ENCODE peak calls at places on chromosomes 6 and 20, in ten cellular contexts. X is MCF 10A, N is NB4, S is GM12865, I is GM23338, H is BJ, U is fibroblast of lung, K is HCT116, E is left ventricle myocardium inferior, P is fibroblast of pulmonary artery. W is an unnamed sample.

GRCh38 chr6:107315116-107315515 is 144.2 kb downstream of the PDSS2 start:
- DNase-seq in X (no peak), N (no peak), S (no peak), I (no peak), H (no peak), U (no peak), K (no peak), E (no peak), P (no peak), W (no peak)

GRCh38 chr6:111423960-111424846 is 58.8 kb downstream of the REV3L start:
- DNase-seq in X (peak), N (no peak), S (no peak), I (no peak), H (no peak), U (peak), K (no peak), E (peak), P (peak), W (peak)

GRCh38 chr6:112839525-112839961 is 492.4 kb downstream of the RFPL4B start:
- DNase-seq in X (peak), N (no peak), S (no peak), I (no peak), H (peak), U (peak), K (no peak), E (no peak), P (peak), W (peak)

GRCh38 chr20:44388466-44389023 is 33.0 kb downstream of the HNF4A start:
- DNase-seq in X (peak), N (peak), S (peak), I (peak), H (no peak), U (peak), K (peak), E (peak), P (peak), W (peak)

GRCh38 chr20:688809-689208 is 13.2 kb upstream of the SCRT2 start:
- DNase-seq in X (no peak), N (no peak), S (no peak), I (peak), H (no peak), U (peak), K (no peak), E (no peak), P (no peak), W (no peak)

GRCh38 chr6:74879234-74879633 is 326.6 kb downstream of the COL12A1 start:
- DNase-seq in X (peak), N (no peak), S (no peak), I (no peak), H (peak), U (peak), K (no peak), E (no peak), P (peak), W (peak)

GRCh38 chr6:158962371-158962770 is 37.6 kb downstream of the RSPH3 start:
- DNase-seq in X (no peak), N (no peak), S (no peak), I (no peak), H (peak), U (no peak), K (no peak), E (no peak), P (no peak), W (no peak)

GRCh38 chr20:4812641-4813075 is 90.9 kb downstream of the PRND start:
- DNase-seq in X (no peak), N (peak), S (peak), I (no peak), H (no peak), U (no peak), K (no peak), E (no peak), P (no peak), W (no peak)

GRCh38 chr6:156776470-156776840 is 723 bp upstream of the ARID1B start:
- DNase-seq in X (peak), N (peak), S (peak), I (no peak), H (no peak), U (peak), K (no peak), E (no peak), P (peak), W (peak)

GRCh38 chr20:4812216-4812615 is 90.5 kb downstream of the PRND start:
- DNase-seq in X (no peak), N (no peak), S (no peak), I (no peak), H (no peak), U (no peak), K (no peak), E (no peak), P (no peak), W (no peak)

GRCh38 chr6:46289865-46290264 is 119.1 kb upstream of the ENPP5 start:
- DNase-seq in X (no peak), N (no peak), S (no peak), I (no peak), H (no peak), U (no peak), K (no peak), E (no peak), P (no peak), W (no peak)

GRCh38 chr6:151763938-151764680 is 43.4 kb upstream of the ESR1 start:
- DNase-seq in X (peak), N (peak), S (peak), I (peak), H (no peak), U (peak), K (peak), E (peak), P (peak), W (peak)

GRCh38 chr6:97669191-97669651 is 386.2 kb upstream of the MMS22L start:
- DNase-seq in X (no peak), N (no peak), S (peak), I (peak), H (no peak), U (peak), K (no peak), E (peak), P (no peak), W (no peak)

GRCh38 chr20:59568509-59569024 is 35.8 kb upstream of the PHACTR3 start:
- DNase-seq in X (no peak), N (peak), S (no peak), I (no peak), H (no peak), U (no peak), K (no peak), E (no peak), P (no peak), W (no peak)

GRCh38 chr6:41182069-41183034 is 18.6 kb downstream of the TREML2 start:
- DNase-seq in X (peak), N (peak), S (peak), I (peak), H (no peak), U (peak), K (peak), E (no peak), P (peak), W (peak)

GRCh38 chr6:159679091-159680077 is 13.7 kb downstream of the SOD2 start:
- DNase-seq in X (no peak), N (no peak), S (no peak), I (no peak), H (no peak), U (peak), K (no peak), E (no peak), P (no peak), W (peak)

GRCh38 chr6:86629123-86629522 is 308.2 kb upstream of the HTR1E start:
- DNase-seq in X (no peak), N (no peak), S (no peak), I (peak), H (no peak), U (no peak), K (no peak), E (no peak), P (no peak), W (no peak)

GRCh38 chr6:162942860-162943259 is 215.1 kb downstream of the PACRG start:
- DNase-seq in X (peak), N (no peak), S (no peak), I (no peak), H (peak), U (peak), K (no peak), E (no peak), P (peak), W (peak)

GRCh38 chr6:15678514-15678913 is 15.7 kb upstream of the DTNBP1 start:
- DNase-seq in X (no peak), N (no peak), S (no peak), I (no peak), H (no peak), U (no peak), K (no peak), E (no peak), P (no peak), W (no peak)

GRCh38 chr6:137787016-137787415 is 80.0 kb upstream of the TNFAIP3 start:
- DNase-seq in X (no peak), N (no peak), S (no peak), I (no peak), H (peak), U (no peak), K (no peak), E (no peak), P (no peak), W (no peak)

GRCh38 chr6:12371641-12372146 is 81.5 kb downstream of the EDN1 start:
- DNase-seq in X (peak), N (peak), S (no peak), I (no peak), H (no peak), U (peak), K (no peak), E (no peak), P (peak), W (peak)

GRCh38 chr6:151209071-151209831 is 30.5 kb upstream of the AKAP12 start:
- DNase-seq in X (peak), N (no peak), S (no peak), I (no peak), H (no peak), U (peak), K (peak), E (no peak), P (peak), W (no peak)

GRCh38 chr6:146700078-146700686 is 101.4 kb downstream of the ADGB start:
- DNase-seq in X (peak), N (peak), S (peak), I (peak), H (peak), U (peak), K (peak), E (peak), P (peak), W (peak)

GRCh38 chr6:121086876-121087275 is 247.4 kb downstream of the TBC1D32 start:
- DNase-seq in X (no peak), N (no peak), S (no peak), I (no peak), H (no peak), U (peak), K (no peak), E (no peak), P (peak), W (no peak)

GRCh38 chr20:61933951-61934715 is 131.5 kb downstream of the TAF4 start:
- DNase-seq in X (no peak), N (no peak), S (no peak), I (peak), H (no peak), U (no peak), K (no peak), E (peak), P (no peak), W (no peak)

GRCh38 chr6:129432738-129433137 is 277.2 kb downstream of the ARHGAP18 start:
- DNase-seq in X (peak), N (no peak), S (no peak), I (peak), H (no peak), U (no peak), K (peak), E (no peak), P (no peak), W (no peak)

GRCh38 chr20:266213-266603 is 8.7 kb downstream of the DEFB132 start:
- DNase-seq in X (no peak), N (no peak), S (no peak), I (no peak), H (no peak), U (no peak), K (no peak), E (no peak), P (no peak), W (no peak)

GRCh38 chr20:41738584-41739193 is 120.5 kb upstream of the CHD6 start:
- DNase-seq in X (peak), N (peak), S (peak), I (peak), H (no peak), U (peak), K (peak), E (peak), P (peak), W (peak)

GRCh38 chr6:47626782-47627181 is 71.6 kb upstream of the ADGRF4 start:
- DNase-seq in X (no peak), N (no peak), S (no peak), I (no peak), H (no peak), U (no peak), K (no peak), E (no peak), P (peak), W (no peak)

GRCh38 chr6:70779934-70780333 is 112.3 kb downstream of the SMAP1 start:
- DNase-seq in X (no peak), N (no peak), S (no peak), I (no peak), H (no peak), U (no peak), K (no peak), E (no peak), P (no peak), W (no peak)

GRCh38 chr6:67535946-67536345 is 1099.1 kb upstream of the ADGRB3 start:
- DNase-seq in X (no peak), N (no peak), S (no peak), I (no peak), H (no peak), U (peak), K (no peak), E (no peak), P (peak), W (no peak)

GRCh38 chr20:54642733-54643667 is 167.6 kb downstream of the DOK5 start:
- DNase-seq in X (no peak), N (no peak), S (no peak), I (no peak), H (no peak), U (peak), K (no peak), E (no peak), P (no peak), W (no peak)

GRCh38 chr6:158572653-158573541 is 13.0 kb downstream of the TMEM181 start:
- DNase-seq in X (no peak), N (no peak), S (no peak), I (no peak), H (no peak), U (no peak), K (no peak), E (no peak), P (no peak), W (no peak)

GRCh38 chr20:25018425-25018824 is 25.9 kb upstream of the APMAP start:
- DNase-seq in X (no peak), N (no peak), S (no peak), I (no peak), H (no peak), U (no peak), K (no peak), E (no peak), P (no peak), W (no peak)

GRCh38 chr6:157272866-157273755 is 50.2 kb downstream of the TMEM242 start:
- DNase-seq in X (no peak), N (peak), S (peak), I (peak), H (no peak), U (no peak), K (no peak), E (no peak), P (no peak), W (peak)

GRCh38 chr6:146913842-146914562 is 290.2 kb upstream of the STXBP5 start:
- DNase-seq in X (peak), N (peak), S (no peak), I (peak), H (peak), U (peak), K (peak), E (peak), P (peak), W (peak)

GRCh38 chr6:12955996-12956395 is 239.4 kb downstream of the PHACTR1 start:
- DNase-seq in X (no peak), N (no peak), S (no peak), I (peak), H (no peak), U (no peak), K (no peak), E (no peak), P (no peak), W (no peak)

GRCh38 chr6:170283212-170284081 is 7.4 kb downstream of the DLL1 start:
- DNase-seq in X (no peak), N (no peak), S (no peak), I (no peak), H (no peak), U (no peak), K (no peak), E (no peak), P (no peak), W (no peak)

GRCh38 chr20:50992733-50993457 is 30.0 kb downstream of the KCNG1 start:
- DNase-seq in X (peak), N (peak), S (peak), I (peak), H (no peak), U (peak), K (peak), E (no peak), P (peak), W (peak)

GRCh38 chr6:30735668-30736314 is 6.7 kb downstream of the FLOT1 start:
- DNase-seq in X (no peak), N (no peak), S (peak), I (no peak), H (no peak), U (no peak), K (no peak), E (no peak), P (no peak), W (no peak)

GRCh38 chr20:48723308-48724264 is 104.2 kb downstream of the PREX1 start:
- DNase-seq in X (no peak), N (peak), S (no peak), I (no peak), H (no peak), U (no peak), K (no peak), E (no peak), P (no peak), W (peak)
- TF ChIP-seq CTCF in X (no peak), N (no peak), S (no peak), I (no peak), H (peak), U (peak), K (no peak), E (no peak), P (no peak), W (peak)

DNA sequence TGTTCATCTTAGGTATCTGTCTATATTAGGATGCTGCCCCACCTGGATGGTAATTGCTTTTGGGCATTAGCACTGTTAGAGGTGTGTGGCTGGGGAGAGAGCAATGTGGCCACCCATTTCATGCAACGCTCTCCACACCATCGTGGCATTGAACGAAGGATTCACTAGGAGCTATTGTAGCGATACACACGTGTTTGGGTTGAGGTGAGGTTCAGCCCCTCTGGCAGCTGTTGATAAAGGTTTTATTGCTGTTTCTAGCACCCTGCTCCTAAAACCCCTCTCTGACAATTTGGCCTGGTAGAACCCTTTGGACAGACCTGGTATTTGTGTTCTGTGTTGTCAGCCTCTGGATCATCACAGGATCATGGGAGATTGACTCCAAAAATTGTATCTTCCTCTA is 280.9 kb downstream of the PRL start:
- DNase-seq in X (no peak), N (no peak), S (no peak), I (no peak), H (no peak), U (no peak), K (no peak), E (no peak), P (no peak), W (no peak)
- TF ChIP-seq CTCF in X (no peak), N (no peak), S (no peak), I (no peak), H (no peak), U (no peak), K (no peak), E (no peak), P (no peak), W (no peak)

GRCh38 chr6:77231438-77232305 is 231.6 kb downstream of the HTR1B start:
- DNase-seq in X (no peak), N (no peak), S (no peak), I (no peak), H (no peak), U (no peak), K (no peak), E (no peak), P (peak), W (no peak)
- TF ChIP-seq CTCF in X (no peak), N (no peak), S (no peak), I (no peak), H (no peak), U (no peak), K (no peak), E (no peak), P (no peak), W (no peak)

GRCh38 chr6:17103715-17104114 is 1.9 kb downstream of the STMND1 start:
- DNase-seq in X (peak), N (peak), S (no peak), I (peak), H (no peak), U (no peak), K (peak), E (no peak), P (no peak), W (no peak)
- TF ChIP-seq CTCF in X (no peak), N (no peak), S (no peak), I (peak), H (peak), U (peak), K (peak), E (peak), P (peak), W (peak)

GRCh38 chr6:53412751-53413150 is 64.0 kb upstream of the ELOVL5 start:
- DNase-seq in X (no peak), N (peak), S (no peak), I (no peak), H (no peak), U (no peak), K (no peak), E (no peak), P (peak), W (no peak)

GRCh38 chr6:53413326-53413725 is 64.6 kb upstream of the ELOVL5 start:
- DNase-seq in X (no peak), N (no peak), S (no peak), I (no peak), H (no peak), U (no peak), K (no peak), E (no peak), P (no peak), W (no peak)

GRCh38 chr6:53412316-53412715 is 63.6 kb upstream of the ELOVL5 start:
- DNase-seq in X (no peak), N (no peak), S (no peak), I (no peak), H (no peak), U (no peak), K (no peak), E (no peak), P (no peak), W (no peak)

GRCh38 chr6:53418288-53418687 is 69.5 kb upstream of the ELOVL5 start:
- DNase-seq in X (peak), N (no peak), S (no peak), I (no peak), H (no peak), U (no peak), K (no peak), E (no peak), P (no peak), W (no peak)

DNA sequence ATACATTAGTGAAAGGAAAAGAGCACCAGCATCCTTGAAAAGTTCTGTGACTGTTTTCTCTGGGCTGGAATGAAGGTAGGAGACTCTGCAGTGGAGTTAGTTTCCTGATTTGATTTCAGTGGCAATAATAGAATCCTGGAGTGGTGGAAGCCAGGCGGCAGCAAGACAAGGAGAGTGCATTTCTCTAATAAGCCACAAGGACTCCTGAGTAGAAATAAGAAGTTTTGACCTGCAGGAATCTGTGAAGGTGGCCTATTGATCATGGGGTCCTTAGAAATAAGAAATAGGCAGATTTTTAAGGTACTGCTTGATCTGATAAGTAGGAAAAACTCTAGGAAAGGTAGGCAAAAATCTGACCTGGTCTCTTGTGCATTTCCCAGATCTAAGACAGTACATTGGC is 68.4 kb upstream of the ELOVL5 start:
- DNase-seq in X (no peak), N (no peak), S (no peak), I (peak), H (no peak), U (no peak), K (no peak), E (no peak), P (no peak), W (no peak)
- TF ChIP-seq CTCF in X (no peak), N (no peak), S (no peak), I (no peak), H (no peak), U (no peak), K (no peak), E (no peak), P (peak), W (peak)